ENCODE peak calls at places on chromosomes 5 and 9, in eight cellular contexts. One of them, this sample, is unnamed.

GRCh38 chr9:1619915-1620705 is 395.0 kb upstream of the SMARCA2 start:
- DNase-seq in Peyer's patch: no peak
- DNase-seq in Caco-2: no peak
- DNase-seq in endothelial cell: no peak
- DNase-seq in NCI-H1694: peak; percentile 20
- DNase-seq in stimulated activated CD8-positive, alpha-beta memory T cell treated with anti-CD3 and anti-CD28 coated beads, Interleukin-15, amount 100 ng/mL, for 4 hours: no peak
- DNase-seq in endodermal cell: no peak
- DNase-seq in left ventricle myocardium inferior: no peak
- DNase-seq in this sample: peak; percentile 22

GRCh38 chr9:128833696-128834095 is 4.1 kb upstream of the SPOUT1 start:
- DNase-seq in NCI-H1694: no peak
- DNase-seq in left ventricle myocardium inferior: no peak
- DNase-seq in Caco-2: no peak
- DNase-seq in endothelial cell: no peak
- DNase-seq in endodermal cell: no peak
- DNase-seq in Peyer's patch: no peak
- DNase-seq in stimulated activated CD8-positive, alpha-beta memory T cell treated with anti-CD3 and anti-CD28 coated beads, Interleukin-15, amount 100 ng/mL, for 4 hours: no peak
- DNase-seq in this sample: peak; percentile 2

GRCh38 chr9:83299556-83299955 is 236.6 kb upstream of the RASEF start:
- DNase-seq in Peyer's patch: no peak
- DNase-seq in left ventricle myocardium inferior: no peak
- DNase-seq in endodermal cell: no peak
- DNase-seq in stimulated activated CD8-positive, alpha-beta memory T cell treated with anti-CD3 and anti-CD28 coated beads, Interleukin-15, amount 100 ng/mL, for 4 hours: no peak
- DNase-seq in NCI-H1694: no peak
- DNase-seq in endothelial cell: no peak
- DNase-seq in Caco-2: no peak
- DNase-seq in this sample: no peak

GRCh38 chr9:20616808-20617207 is 5.5 kb downstream of the MLLT3 start:
- DNase-seq in endothelial cell: no peak
- DNase-seq in Caco-2: no peak
- DNase-seq in Peyer's patch: no peak
- DNase-seq in stimulated activated CD8-positive, alpha-beta memory T cell treated with anti-CD3 and anti-CD28 coated beads, Interleukin-15, amount 100 ng/mL, for 4 hours: no peak
- DNase-seq in NCI-H1694: no peak
- DNase-seq in left ventricle myocardium inferior: no peak
- DNase-seq in endodermal cell: no peak
- DNase-seq in this sample: no peak

GRCh38 chr5:128537306-128537998 is 593 bp downstream of the FBN2 start:
- DNase-seq in left ventricle myocardium inferior: peak; percentile 23
- DNase-seq in Peyer's patch: no peak
- DNase-seq in endodermal cell: peak; percentile 85
- DNase-seq in NCI-H1694: no peak
- DNase-seq in endothelial cell: peak; percentile 59
- DNase-seq in stimulated activated CD8-positive, alpha-beta memory T cell treated with anti-CD3 and anti-CD28 coated beads, Interleukin-15, amount 100 ng/mL, for 4 hours: no peak
- DNase-seq in Caco-2: no peak
- DNase-seq in this sample: peak; percentile 52

GRCh38 chr9:94270009-94270408 is 10.9 kb downstream of the ZNF169 start:
- DNase-seq in NCI-H1694: no peak
- DNase-seq in Caco-2: no peak
- DNase-seq in left ventricle myocardium inferior: no peak
- DNase-seq in Peyer's patch: no peak
- DNase-seq in stimulated activated CD8-positive, alpha-beta memory T cell treated with anti-CD3 and anti-CD28 coated beads, Interleukin-15, amount 100 ng/mL, for 4 hours: no peak
- DNase-seq in endodermal cell: no peak
- DNase-seq in endothelial cell: no peak
- DNase-seq in this sample: no peak

GRCh38 chr5:1090538-1090937 is 21.3 kb downstream of the SLC12A7 start:
- DNase-seq in endothelial cell: no peak
- DNase-seq in Caco-2: no peak
- DNase-seq in stimulated activated CD8-positive, alpha-beta memory T cell treated with anti-CD3 and anti-CD28 coated beads, Interleukin-15, amount 100 ng/mL, for 4 hours: no peak
- DNase-seq in left ventricle myocardium inferior: peak; percentile 69
- DNase-seq in Peyer's patch: no peak
- DNase-seq in NCI-H1694: no peak
- DNase-seq in endodermal cell: no peak
- DNase-seq in this sample: no peak

GRCh38 chr9:132733133-132733815 is 63.0 kb downstream of the GTF3C4 start:
- DNase-seq in endodermal cell: no peak
- DNase-seq in left ventricle myocardium inferior: no peak
- DNase-seq in stimulated activated CD8-positive, alpha-beta memory T cell treated with anti-CD3 and anti-CD28 coated beads, Interleukin-15, amount 100 ng/mL, for 4 hours: no peak
- DNase-seq in endothelial cell: no peak
- DNase-seq in NCI-H1694: no peak
- DNase-seq in Peyer's patch: no peak
- DNase-seq in Caco-2: no peak
- DNase-seq in this sample: no peak

GRCh38 chr5:13536921-13537320 is 407.6 kb downstream of the DNAH5 start:
- DNase-seq in NCI-H1694: no peak
- DNase-seq in stimulated activated CD8-positive, alpha-beta memory T cell treated with anti-CD3 and anti-CD28 coated beads, Interleukin-15, amount 100 ng/mL, for 4 hours: no peak
- DNase-seq in endothelial cell: no peak
- DNase-seq in Peyer's patch: no peak
- DNase-seq in left ventricle myocardium inferior: no peak
- DNase-seq in Caco-2: no peak
- DNase-seq in endodermal cell: no peak
- DNase-seq in this sample: no peak

GRCh38 chr9:9100070-9100469 is 1300.5 kb upstream of the DMAC1 start:
- DNase-seq in left ventricle myocardium inferior: no peak
- DNase-seq in Caco-2: no peak
- DNase-seq in endodermal cell: no peak
- DNase-seq in Peyer's patch: no peak
- DNase-seq in stimulated activated CD8-positive, alpha-beta memory T cell treated with anti-CD3 and anti-CD28 coated beads, Interleukin-15, amount 100 ng/mL, for 4 hours: no peak
- DNase-seq in endothelial cell: no peak
- DNase-seq in NCI-H1694: peak; percentile 51
- DNase-seq in this sample: no peak

GRCh38 chr9:93580654-93581380 is 4.4 kb downstream of the PHF2 start:
- DNase-seq in left ventricle myocardium inferior: no peak
- DNase-seq in Peyer's patch: peak; percentile 33
- DNase-seq in Caco-2: no peak
- DNase-seq in stimulated activated CD8-positive, alpha-beta memory T cell treated with anti-CD3 and anti-CD28 coated beads, Interleukin-15, amount 100 ng/mL, for 4 hours: no peak
- DNase-seq in NCI-H1694: no peak
- DNase-seq in endodermal cell: peak; percentile 37
- DNase-seq in endothelial cell: no peak
- DNase-seq in this sample: no peak

GRCh38 chr9:95043826-95044225 is 273.7 kb downstream of the FANCC start:
- DNase-seq in endothelial cell: no peak
- DNase-seq in stimulated activated CD8-positive, alpha-beta memory T cell treated with anti-CD3 and anti-CD28 coated beads, Interleukin-15, amount 100 ng/mL, for 4 hours: no peak
- DNase-seq in Peyer's patch: no peak
- DNase-seq in NCI-H1694: no peak
- DNase-seq in endodermal cell: no peak
- DNase-seq in left ventricle myocardium inferior: no peak
- DNase-seq in Caco-2: no peak
- DNase-seq in this sample: no peak

GRCh38 chr5:98599016-98599415 is 174.4 kb upstream of the RGMB start:
- DNase-seq in endothelial cell: no peak
- DNase-seq in Caco-2: no peak
- DNase-seq in stimulated activated CD8-positive, alpha-beta memory T cell treated with anti-CD3 and anti-CD28 coated beads, Interleukin-15, amount 100 ng/mL, for 4 hours: no peak
- DNase-seq in NCI-H1694: no peak
- DNase-seq in left ventricle myocardium inferior: no peak
- DNase-seq in endodermal cell: no peak
- DNase-seq in Peyer's patch: no peak
- DNase-seq in this sample: no peak

This sample was measured in iPS-NIHi11.